ENCODE peak calls at places on chromosomes 12 and 14, in eight cellular contexts. H is A549, S is heart left ventricle, R is uterus, D is K562, F is IMR-90, C is tibial nerve, X is stomach. L is an unnamed sample.

GRCh38 chr14:88189040-88189839 is 133.8 kb downstream of the KCNK10 start:
- DNase-seq in F (peak; percentile 87), C (peak; percentile 50), S (peak; percentile 57), X (peak; percentile 88), D (peak; percentile 30), H (peak; percentile 67), R (peak; percentile 57), L (no peak)

GRCh38 chr12:77968571-77968970 is 137.9 kb downstream of the NAV3 start:
- DNase-seq in C (no peak), S (no peak), R (no peak), F (no peak), X (no peak), D (no peak), H (no peak), L (no peak)

GRCh38 chr14:90398315-90398811 is 1.5 kb downstream of the CALM1 start:
- DNase-seq in R (peak; percentile 47), S (peak; percentile 45), F (no peak), C (no peak), H (no peak), X (peak; percentile 44), D (no peak), L (peak; percentile 73)

GRCh38 chr12:113005759-113006158 is 27.4 kb downstream of the OAS2 start:
- DNase-seq in X (no peak), D (peak; percentile 48), R (no peak), F (no peak), H (peak; percentile 33), S (no peak), C (no peak), L (no peak)

GRCh38 chr14:58426819-58427288 is 477 bp downstream of the TIMM9 start:
- DNase-seq in D (peak; percentile 46), C (no peak), X (peak; percentile 42), S (peak; percentile 58), R (peak; percentile 43), H (peak; percentile 56), F (peak; percentile 65), L (peak; percentile 74)

GRCh38 chr14:96167224-96168148 is 37.2 kb upstream of the BDKRB2 start:
- DNase-seq in R (no peak), H (peak; percentile 85), C (no peak), X (no peak), S (no peak), D (no peak), F (peak; percentile 95), L (no peak)

GRCh38 chr14:51967521-51967920 is 21.8 kb upstream of the RTRAF start:
- DNase-seq in F (peak; percentile 41), S (no peak), R (no peak), X (no peak), C (no peak), D (no peak), H (no peak), L (no peak)

GRCh38 chr14:79680087-79680486 is 531.2 kb downstream of the DIO2 start:
- DNase-seq in C (no peak), X (no peak), F (no peak), S (no peak), H (no peak), R (no peak), D (no peak), L (no peak)

GRCh38 chr14:100892496-100893227 is 10.9 kb downstream of the RTL1 start:
- DNase-seq in H (no peak), S (no peak), F (no peak), R (peak; percentile 8), D (no peak), C (no peak), X (peak; percentile 20), L (peak; percentile 19)

GRCh38 chr14:95507174-95507573 is 9.3 kb downstream of the SYNE3 start:
- DNase-seq in F (peak; percentile 94), D (peak; percentile 39), C (no peak), R (peak; percentile 74), H (no peak), X (peak; percentile 67), S (peak; percentile 73), L (no peak)

GRCh38 chr12:90253674-90254181 is 545.1 kb upstream of the ATP2B1 start:
- DNase-seq in H (no peak), D (no peak), R (peak; percentile 44), F (peak; percentile 92), S (peak; percentile 35), C (peak; percentile 60), X (peak; percentile 33), L (peak; percentile 90)

GRCh38 chr12:93164103-93164880 is 213.4 kb upstream of the NUDT4 start:
- DNase-seq in X (no peak), C (no peak), F (peak; percentile 45), R (no peak), D (no peak), H (no peak), S (no peak), L (no peak)

GRCh38 chr14:24437020-24437735 is 5.4 kb downstream of the SDR39U1 start:
- DNase-seq in C (no peak), F (no peak), S (no peak), H (no peak), X (no peak), D (no peak), R (no peak), L (no peak)

GRCh38 chr12:6962285-6963015 is 8.0 kb downstream of the PHB2 start:
- DNase-seq in F (no peak), H (no peak), S (no peak), R (no peak), X (peak; percentile 86), C (no peak), D (peak; percentile 31), L (peak; percentile 85)

GRCh38 chr14:53956427-53957201 is at the start of gene BMP4:
- DNase-seq in H (no peak), S (peak; percentile 90), F (peak; percentile 30), X (peak; percentile 76), C (peak; percentile 65), D (peak; percentile 42), R (peak; percentile 83), L (peak; percentile 39)

GRCh38 chr14:89443002-89443660 is 26.1 kb upstream of the FOXN3 start:
- DNase-seq in D (no peak), S (no peak), X (no peak), R (no peak), F (peak; percentile 66), H (no peak), C (no peak), L (no peak)

GRCh38 chr12:64836856-64837255 is 12.4 kb downstream of the TBC1D30 start:
- DNase-seq in D (no peak), C (no peak), R (no peak), X (no peak), S (no peak), F (no peak), H (no peak), L (no peak)

GRCh38 chr12:2302711-2303255 is 250.0 kb downstream of the CACNA1C start:
- DNase-seq in X (no peak), S (no peak), R (no peak), F (no peak), D (no peak), H (no peak), C (no peak), L (no peak)

DNA sequence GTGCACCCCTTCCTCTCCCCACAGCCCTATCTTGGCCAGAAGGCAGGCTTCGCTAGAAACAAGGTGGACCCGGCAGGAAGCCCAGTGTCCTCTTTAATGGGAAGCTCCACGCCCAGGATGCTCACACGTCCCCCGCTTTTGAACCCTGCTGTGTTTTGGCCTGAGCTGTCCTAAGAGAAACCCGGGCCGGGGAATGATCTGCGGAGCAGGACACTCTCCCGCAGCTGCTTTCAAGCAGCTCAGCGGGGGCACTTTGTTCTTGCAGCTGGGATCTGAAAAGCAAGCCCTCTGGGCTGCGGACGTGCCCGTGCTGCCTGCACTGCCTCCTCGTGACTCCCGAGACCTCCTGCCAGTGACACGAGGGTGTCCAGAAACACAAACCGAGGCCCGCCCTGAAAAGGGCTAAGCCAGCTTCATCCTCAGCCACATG is 30.0 kb downstream of the SCARB1 start:
- DNase-seq in F (no peak), S (no peak), H (no peak), R (no peak), D (peak; percentile 22), X (no peak), C (no peak), L (no peak)
- TF ChIP-seq POLR2A in F (no peak), S (no peak), H (no peak), R (no peak), D (no peak), X (no peak), C (no peak), L (no peak)

GRCh38 chr12:120677765-120678473 is 9.0 kb upstream of the MLEC start:
- DNase-seq in D (no peak), C (no peak), S (peak; percentile 55), R (peak; percentile 64), H (peak; percentile 37), F (no peak), X (no peak), L (no peak)
- H3K4me3 ChIP-seq in D (no peak overlapping the region), C (no peak overlapping the region), S (no peak overlapping the region), R (no peak overlapping the region), H (no peak overlapping the region), F (no peak overlapping the region), X (no peak overlapping the region), L (no peak overlapping the region)

DNA sequence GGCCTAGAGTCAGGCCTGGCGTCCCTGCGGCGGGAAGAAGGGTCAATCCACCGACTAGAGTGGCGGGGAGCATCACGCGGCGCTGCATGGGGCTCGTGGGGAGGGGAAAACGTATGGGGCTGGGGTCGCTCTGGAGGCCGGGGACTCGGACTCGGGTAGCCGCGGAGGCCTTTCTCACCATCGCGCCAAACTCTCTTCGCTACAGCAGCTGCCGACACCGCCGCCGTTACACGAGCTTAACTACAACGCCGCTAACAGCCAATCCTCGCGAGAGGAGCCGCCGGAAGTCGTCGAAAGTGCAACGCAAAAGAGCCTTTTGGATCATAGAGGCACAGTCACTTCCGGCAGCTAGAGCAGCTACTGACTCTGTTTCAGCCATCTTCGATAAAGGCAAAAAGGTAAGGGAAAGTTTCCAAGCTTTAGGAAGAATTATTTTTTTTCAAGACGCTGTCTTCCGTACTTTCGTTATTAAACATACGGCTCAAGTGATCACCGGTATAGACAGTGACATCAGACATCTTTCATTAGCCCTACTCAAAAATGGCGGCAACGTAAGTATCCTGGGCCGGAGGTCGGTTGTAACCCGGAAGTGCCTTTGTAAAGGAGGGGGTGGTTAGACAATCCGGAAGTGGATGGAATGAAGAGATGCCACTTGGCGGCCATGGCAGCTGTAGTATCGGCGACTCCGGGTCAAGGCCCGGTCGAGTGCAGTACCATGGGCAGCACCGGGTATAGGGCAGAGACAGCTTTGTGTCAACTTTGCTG is at the start of the genes ERH and SLC39A9:
- DNase-seq in F (peak; percentile 97), X (peak; percentile 96), R (peak; percentile 97), H (peak; percentile 96), S (peak; percentile 96), C (peak; percentile 94), D (peak; percentile 75), L (peak; percentile 99)
- TF ChIP-seq POLR2A in F (peak; percentile 93), X (no peak), R (peak; percentile 23), H (peak; percentile 85), S (no peak), C (peak; percentile 33), D (peak; percentile 85), L (peak; percentile 65)

DNA sequence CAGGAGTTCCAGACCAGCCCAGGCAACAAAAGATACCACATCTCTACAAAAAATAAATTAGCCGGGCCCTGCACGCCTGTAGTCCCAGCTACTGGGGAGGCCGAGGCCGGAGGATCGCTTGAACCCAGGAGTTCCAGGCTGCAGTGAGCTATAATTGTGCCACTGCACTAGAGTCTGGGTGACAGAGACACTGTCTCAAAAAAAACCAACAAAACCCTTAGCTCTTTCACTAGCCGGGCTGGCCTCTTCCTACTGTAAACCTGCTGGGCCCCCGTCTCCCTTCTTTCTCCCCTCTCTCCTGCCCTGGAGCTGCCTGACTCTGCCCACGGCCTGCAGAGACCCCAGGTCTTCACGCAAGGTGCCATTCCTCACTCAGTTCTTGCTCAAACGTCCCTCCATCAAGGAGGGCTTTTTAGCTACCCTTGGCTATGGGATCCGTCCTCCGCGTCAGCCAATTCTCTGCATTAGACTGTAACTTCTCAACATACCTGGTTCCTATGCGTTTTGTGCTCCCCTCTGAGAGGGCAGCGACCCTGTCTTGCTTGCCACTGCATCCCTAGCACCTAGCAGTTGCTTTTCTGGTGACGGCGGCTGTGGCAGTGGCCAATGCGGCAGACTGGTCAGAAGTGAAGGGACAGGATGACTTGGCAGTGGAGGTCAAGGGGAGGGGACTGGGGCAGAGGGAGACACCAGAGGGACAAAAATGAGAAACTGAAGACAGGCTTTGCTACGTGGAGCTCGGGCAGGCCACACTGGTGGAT is 1.5 kb downstream of the B3GNT4 start:
- DNase-seq in R (no peak), S (no peak), F (no peak), X (no peak), D (no peak), C (no peak), H (no peak), L (no peak)
- H3K4me3 ChIP-seq in R (no peak overlapping the region), S (no peak overlapping the region), F (no peak overlapping the region), X (no peak overlapping the region), D (no peak overlapping the region), C (no peak overlapping the region), H (no peak overlapping the region), L (no peak overlapping the region)